ENCODE peak calls at places on chromosomes 13 and 19, in nine cellular contexts. One of them, this sample, is unnamed.

GRCh38 chr13:73672492-73672891 is 461.7 kb downstream of the KLF12 start:
- DNase-seq in esophagus squamous epithelium: no peak
- DNase-seq in AG04450: no peak
- DNase-seq in A549: no peak
- DNase-seq in uterus: no peak
- DNase-seq in heart right ventricle: no peak
- DNase-seq in SK-N-SH: no peak
- DNase-seq in thoracic aorta: no peak
- DNase-seq in GM23338: no peak
- DNase-seq in this sample: no peak

GRCh38 chr19:11887618-11888531 is at the start of gene ZNF69:
- DNase-seq in esophagus squamous epithelium: no peak
- DNase-seq in AG04450: no peak
- DNase-seq in A549: no peak
- DNase-seq in uterus: peak; percentile 75
- DNase-seq in heart right ventricle: peak; percentile 90
- DNase-seq in SK-N-SH: peak; percentile 89
- DNase-seq in thoracic aorta: peak; percentile 51
- DNase-seq in GM23338: peak; percentile 98
- DNase-seq in this sample: peak; percentile 75

GRCh38 chr19:35295792-35296462 is 4.0 kb downstream of the MAG start:
- DNase-seq in esophagus squamous epithelium: no peak
- DNase-seq in AG04450: no peak
- DNase-seq in A549: no peak
- DNase-seq in uterus: no peak
- DNase-seq in heart right ventricle: no peak
- DNase-seq in SK-N-SH: no peak
- DNase-seq in thoracic aorta: no peak
- DNase-seq in GM23338: peak; percentile 73
- DNase-seq in this sample: no peak

GRCh38 chr13:21060063-21060826 is 1.1 kb downstream of the LATS2 start:
- DNase-seq in esophagus squamous epithelium: no peak
- DNase-seq in AG04450: no peak
- DNase-seq in A549: no peak
- DNase-seq in uterus: peak; percentile 54
- DNase-seq in heart right ventricle: peak; percentile 59
- DNase-seq in SK-N-SH: no peak
- DNase-seq in thoracic aorta: no peak
- DNase-seq in GM23338: peak; percentile 67
- DNase-seq in this sample: no peak

GRCh38 chr13:92251815-92252214 is 853.4 kb downstream of the GPC5 start:
- DNase-seq in esophagus squamous epithelium: no peak
- DNase-seq in AG04450: no peak
- DNase-seq in A549: no peak
- DNase-seq in uterus: no peak
- DNase-seq in heart right ventricle: no peak
- DNase-seq in SK-N-SH: no peak
- DNase-seq in thoracic aorta: no peak
- DNase-seq in GM23338: no peak
- DNase-seq in this sample: no peak

GRCh38 chr19:42442833-42443232 is at the start of gene CXCL17:
- DNase-seq in esophagus squamous epithelium: no peak
- DNase-seq in AG04450: no peak
- DNase-seq in A549: no peak
- DNase-seq in uterus: no peak
- DNase-seq in heart right ventricle: no peak
- DNase-seq in SK-N-SH: no peak
- DNase-seq in thoracic aorta: no peak
- DNase-seq in GM23338: no peak
- DNase-seq in this sample: no peak

GRCh38 chr19:1917926-1918325 is 12.7 kb downstream of the ADAT3 start:
- DNase-seq in esophagus squamous epithelium: no peak
- DNase-seq in AG04450: no peak
- DNase-seq in A549: no peak
- DNase-seq in uterus: no peak
- DNase-seq in heart right ventricle: no peak
- DNase-seq in SK-N-SH: no peak
- DNase-seq in thoracic aorta: no peak
- DNase-seq in GM23338: no peak
- DNase-seq in this sample: no peak

GRCh38 chr13:82364525-82364924 is 1517.7 kb downstream of the SLITRK1 start:
- DNase-seq in esophagus squamous epithelium: no peak
- DNase-seq in AG04450: no peak
- DNase-seq in A549: no peak
- DNase-seq in uterus: no peak
- DNase-seq in heart right ventricle: no peak
- DNase-seq in SK-N-SH: no peak
- DNase-seq in thoracic aorta: no peak
- DNase-seq in GM23338: no peak
- DNase-seq in this sample: no peak

GRCh38 chr19:45152504-45153338 is 8.1 kb downstream of the NKPD1 start:
- DNase-seq in esophagus squamous epithelium: no peak
- DNase-seq in AG04450: no peak
- DNase-seq in A549: no peak
- DNase-seq in uterus: no peak
- DNase-seq in heart right ventricle: peak; percentile 39
- DNase-seq in SK-N-SH: peak; percentile 80
- DNase-seq in thoracic aorta: no peak
- DNase-seq in GM23338: peak; percentile 87
- DNase-seq in this sample: no peak

GRCh38 chr13:51931606-51932005 is 69.8 kb downstream of the CCDC70 start:
- DNase-seq in esophagus squamous epithelium: no peak
- DNase-seq in AG04450: no peak
- DNase-seq in A549: no peak
- DNase-seq in uterus: no peak
- DNase-seq in heart right ventricle: no peak
- DNase-seq in SK-N-SH: no peak
- DNase-seq in thoracic aorta: no peak
- DNase-seq in GM23338: no peak
- DNase-seq in this sample: no peak

GRCh38 chr13:48731957-48732569 is 78.3 kb downstream of the CYSLTR2 start:
- DNase-seq in esophagus squamous epithelium: no peak
- DNase-seq in AG04450: no peak
- DNase-seq in A549: peak; percentile 2
- DNase-seq in uterus: no peak
- DNase-seq in heart right ventricle: peak; percentile 46
- DNase-seq in SK-N-SH: peak; percentile 44
- DNase-seq in thoracic aorta: no peak
- DNase-seq in GM23338: peak; percentile 82
- DNase-seq in this sample: no peak

GRCh38 chr19:41000310-41000737 is 9.2 kb downstream of the CYP2B6 start:
- DNase-seq in esophagus squamous epithelium: no peak
- DNase-seq in AG04450: no peak
- DNase-seq in A549: peak; percentile 28
- DNase-seq in uterus: no peak
- DNase-seq in heart right ventricle: no peak
- DNase-seq in SK-N-SH: no peak
- DNase-seq in thoracic aorta: no peak
- DNase-seq in GM23338: no peak
- DNase-seq in this sample: no peak

GRCh38 chr19:16382775-16383543 is 58.3 kb downstream of the KLF2 start:
- DNase-seq in esophagus squamous epithelium: no peak
- DNase-seq in AG04450: peak; percentile 73
- DNase-seq in A549: peak; percentile 75
- DNase-seq in uterus: peak; percentile 92
- DNase-seq in heart right ventricle: peak; percentile 89
- DNase-seq in SK-N-SH: peak; percentile 78
- DNase-seq in thoracic aorta: peak; percentile 55
- DNase-seq in GM23338: peak; percentile 91
- DNase-seq in this sample: peak; percentile 76

GRCh38 chr19:45074744-45075143 is 1.5 kb downstream of the ZNF296 start:
- DNase-seq in esophagus squamous epithelium: no peak
- DNase-seq in AG04450: no peak
- DNase-seq in A549: no peak
- DNase-seq in uterus: no peak
- DNase-seq in heart right ventricle: no peak
- DNase-seq in SK-N-SH: no peak
- DNase-seq in thoracic aorta: no peak
- DNase-seq in GM23338: peak; percentile 62
- DNase-seq in this sample: no peak

GRCh38 chr13:26498524-26499208 is 58.8 kb upstream of the WASF3 start:
- DNase-seq in esophagus squamous epithelium: no peak
- DNase-seq in AG04450: no peak
- DNase-seq in A549: no peak
- DNase-seq in uterus: no peak
- DNase-seq in heart right ventricle: no peak
- DNase-seq in SK-N-SH: no peak
- DNase-seq in thoracic aorta: no peak
- DNase-seq in GM23338: no peak
- DNase-seq in this sample: peak; percentile 42

GRCh38 chr19:4456566-4456842 is 1.1 kb downstream of the UBXN6 start:
- DNase-seq in esophagus squamous epithelium: no peak
- DNase-seq in AG04450: no peak
- DNase-seq in A549: no peak
- DNase-seq in uterus: no peak
- DNase-seq in heart right ventricle: no peak
- DNase-seq in SK-N-SH: peak; percentile 55
- DNase-seq in thoracic aorta: no peak
- DNase-seq in GM23338: no peak
- DNase-seq in this sample: peak; percentile 52

GRCh38 chr13:34655554-34655953 is 286.5 kb upstream of the NBEA start:
- DNase-seq in esophagus squamous epithelium: no peak
- DNase-seq in AG04450: no peak
- DNase-seq in A549: no peak
- DNase-seq in uterus: no peak
- DNase-seq in heart right ventricle: no peak
- DNase-seq in SK-N-SH: no peak
- DNase-seq in thoracic aorta: no peak
- DNase-seq in GM23338: no peak
- DNase-seq in this sample: no peak

GRCh38 chr13:31073859-31074718 is 87.6 kb downstream of the HSPH1 start:
- DNase-seq in esophagus squamous epithelium: no peak
- DNase-seq in AG04450: no peak
- DNase-seq in A549: no peak
- DNase-seq in uterus: no peak
- DNase-seq in heart right ventricle: no peak
- DNase-seq in SK-N-SH: no peak
- DNase-seq in thoracic aorta: no peak
- DNase-seq in GM23338: no peak
- DNase-seq in this sample: peak; percentile 31

DNA sequence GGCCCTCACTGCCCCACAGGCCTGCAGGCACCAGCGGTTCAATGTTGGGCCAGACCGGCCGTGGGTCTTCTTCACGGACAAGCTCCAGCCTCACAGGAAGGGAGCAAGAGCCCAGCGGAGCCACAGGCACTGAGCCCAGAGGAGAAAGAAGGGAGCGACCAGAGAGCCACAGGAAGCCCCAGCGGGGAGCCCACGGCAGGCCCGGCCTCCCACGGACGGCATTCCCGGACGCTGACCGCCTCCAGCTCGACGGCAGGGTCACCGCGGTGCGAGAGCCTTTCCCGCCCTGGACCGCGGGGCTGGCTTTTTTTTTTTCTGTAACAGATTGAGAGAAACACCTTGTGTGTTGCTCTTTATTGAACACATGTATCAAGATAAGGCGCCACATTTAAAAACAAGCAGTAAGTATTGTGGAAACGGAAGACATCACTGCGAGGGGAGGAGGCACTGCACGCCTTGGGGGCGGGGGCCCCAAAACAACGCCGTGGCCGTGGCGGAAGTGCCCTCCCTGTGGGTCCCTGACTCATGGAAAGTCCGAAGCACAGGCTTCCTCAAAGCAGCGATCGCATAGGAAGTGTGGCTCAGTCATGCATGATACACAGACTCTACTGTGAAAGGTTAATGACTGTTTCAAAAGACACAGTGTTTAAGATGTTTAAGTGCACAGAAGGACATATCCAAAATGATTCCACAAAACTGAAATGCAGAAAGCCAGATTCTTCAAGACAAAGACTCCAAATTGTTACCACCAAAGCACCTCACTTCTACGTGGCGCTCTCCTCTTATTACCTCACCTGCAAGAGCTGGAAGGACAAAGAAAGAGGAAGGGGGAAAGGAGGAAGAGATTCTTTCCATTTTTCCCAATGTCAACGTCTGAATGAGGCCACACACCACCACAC is 3.5 kb downstream of the RASA3 start:
- DNase-seq in esophagus squamous epithelium: peak; percentile 49
- DNase-seq in AG04450: peak; percentile 68
- DNase-seq in A549: no peak
- DNase-seq in uterus: peak; percentile 69
- DNase-seq in heart right ventricle: peak; percentile 75
- DNase-seq in SK-N-SH: no peak
- DNase-seq in thoracic aorta: peak; percentile 47
- DNase-seq in GM23338: no peak
- DNase-seq in this sample: peak; percentile 93
- TF ChIP-seq CTCF in esophagus squamous epithelium: no peak
- TF ChIP-seq CTCF in AG04450: no peak
- TF ChIP-seq CTCF in A549: no peak
- TF ChIP-seq CTCF in uterus: no peak
- TF ChIP-seq CTCF in heart right ventricle: no peak
- TF ChIP-seq CTCF in SK-N-SH: no peak
- TF ChIP-seq CTCF in thoracic aorta: no peak
- TF ChIP-seq CTCF in GM23338: no peak
- TF ChIP-seq CTCF in this sample: no peak

DNA sequence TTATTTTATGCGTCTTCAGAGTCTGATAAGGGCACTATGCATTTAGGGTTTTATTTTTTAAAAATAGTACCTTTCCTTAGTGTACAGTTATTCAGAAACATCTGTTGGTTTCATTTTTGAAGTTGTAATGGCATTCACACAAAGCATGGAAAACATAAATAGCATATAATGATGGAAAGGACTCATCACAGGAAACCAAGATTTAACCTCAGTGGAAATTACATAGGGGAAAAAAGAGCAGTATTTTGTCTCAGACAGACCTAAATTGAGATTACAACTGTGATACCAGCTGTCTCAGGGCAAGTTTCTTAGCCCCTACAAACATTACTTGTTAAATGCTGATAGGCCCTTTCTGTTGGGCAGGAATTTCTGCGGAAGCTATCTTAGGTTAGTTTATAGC is 57.2 kb downstream of the NHLRC3 start:
- DNase-seq in esophagus squamous epithelium: no peak
- DNase-seq in AG04450: no peak
- DNase-seq in A549: no peak
- DNase-seq in uterus: no peak
- DNase-seq in heart right ventricle: no peak
- DNase-seq in SK-N-SH: no peak
- DNase-seq in thoracic aorta: no peak
- DNase-seq in GM23338: no peak
- DNase-seq in this sample: no peak
- H3K27ac ChIP-seq in esophagus squamous epithelium: no peak overlapping the region
- H3K27ac ChIP-seq in AG04450: no peak overlapping the region
- H3K27ac ChIP-seq in A549: no peak overlapping the region
- H3K27ac ChIP-seq in uterus: no peak overlapping the region
- H3K27ac ChIP-seq in heart right ventricle: no peak overlapping the region
- H3K27ac ChIP-seq in SK-N-SH: no peak overlapping the region
- H3K27ac ChIP-seq in thoracic aorta: no peak overlapping the region
- H3K27ac ChIP-seq in GM23338: no peak overlapping the region
- H3K27ac ChIP-seq in this sample: no peak overlapping the region

GRCh38 chr19:38665950-38666661 is 18.7 kb downstream of the ACTN4 start:
- DNase-seq in esophagus squamous epithelium: no peak
- DNase-seq in AG04450: no peak
- DNase-seq in A549: no peak
- DNase-seq in uterus: peak; percentile 87
- DNase-seq in heart right ventricle: peak; percentile 55
- DNase-seq in SK-N-SH: no peak
- DNase-seq in thoracic aorta: no peak
- DNase-seq in GM23338: peak; percentile 98
- DNase-seq in this sample: no peak
- H3K4me3 ChIP-seq in esophagus squamous epithelium: no peak overlapping the region
- H3K4me3 ChIP-seq in AG04450: peak overlapping the region; percentile 2
- H3K4me3 ChIP-seq in A549: peak overlapping the region; percentile 13
- H3K4me3 ChIP-seq in uterus: no peak overlapping the region
- H3K4me3 ChIP-seq in heart right ventricle: no peak overlapping the region
- H3K4me3 ChIP-seq in SK-N-SH: no peak overlapping the region
- H3K4me3 ChIP-seq in thoracic aorta: peak overlapping the region; percentile 56
- H3K4me3 ChIP-seq in GM23338: peak overlapping the region; percentile 38
- H3K4me3 ChIP-seq in this sample: no peak overlapping the region

GRCh38 chr19:54168174-54168917 is 4.6 kb downstream of the TMC4 start:
- DNase-seq in esophagus squamous epithelium: no peak
- DNase-seq in AG04450: no peak
- DNase-seq in A549: peak; percentile 95
- DNase-seq in uterus: peak; percentile 89
- DNase-seq in heart right ventricle: peak; percentile 96
- DNase-seq in SK-N-SH: peak; percentile 97
- DNase-seq in thoracic aorta: peak; percentile 62
- DNase-seq in GM23338: peak; percentile 97
- DNase-seq in this sample: peak; percentile 85
- TF ChIP-seq CTCF in esophagus squamous epithelium: peak; percentile 81
- TF ChIP-seq CTCF in AG04450: peak; percentile 89
- TF ChIP-seq CTCF in A549: peak; percentile 79
- TF ChIP-seq CTCF in uterus: peak; percentile 80
- TF ChIP-seq CTCF in heart right ventricle: peak; percentile 90
- TF ChIP-seq CTCF in SK-N-SH: peak; percentile 82
- TF ChIP-seq CTCF in thoracic aorta: peak; percentile 88
- TF ChIP-seq CTCF in GM23338: peak; percentile 89
- TF ChIP-seq CTCF in this sample: peak; percentile 93